ENCODE peak calls at places on chromosomes 11 and 22, in seven cellular contexts. X is H7; T is gastrocnemius medialis; H is SK-N-MC; N is mammary epithelial cell; B is uterus; I is activated gamma-delta T cell treated with anti-CD3 and anti-CD28 coated beads, Interleukin-2, amount 50 U/mL, for 16 hours. O is an unnamed sample.

GRCh38 chr11:60821827-60822599 is 19.9 kb upstream of the CCDC86 start:
- DNase-seq in T (no peak), H (no peak), B (no peak), X (peak), I (no peak), N (no peak), O (no peak)

GRCh38 chr11:64180871-64181270 is 5.1 kb upstream of the STIP1 start:
- DNase-seq in T (peak), H (no peak), B (no peak), I (no peak), X (no peak), N (no peak), O (no peak)

GRCh38 chr11:18347471-18348125 is 25.2 kb downstream of the GTF2H1 start:
- DNase-seq in B (no peak), T (no peak), H (peak), X (no peak), I (no peak), N (no peak), O (no peak)

GRCh38 chr11:16291729-16292128 is 64.6 kb downstream of the SOX6 start:
- DNase-seq in B (no peak), N (no peak), I (no peak), T (no peak), H (no peak), X (no peak), O (no peak)

GRCh38 chr11:2515401-2516275 is 70.8 kb downstream of the KCNQ1 start:
- DNase-seq in I (no peak), X (peak), T (peak), N (no peak), B (peak), H (no peak), O (peak)

GRCh38 chr11:92277871-92278270 is 53.3 kb downstream of the FAT3 start:
- DNase-seq in X (no peak), H (no peak), T (no peak), I (no peak), N (peak), B (no peak), O (no peak)

GRCh38 chr11:134573857-134574256 is 161.8 kb upstream of the B3GAT1 start:
- DNase-seq in T (no peak), N (no peak), H (no peak), I (no peak), B (no peak), X (peak), O (no peak)

GRCh38 chr11:10622957-10623787 is 54.7 kb upstream of the LYVE1 start:
- DNase-seq in N (no peak), I (no peak), T (peak), B (no peak), H (no peak), X (no peak), O (peak)

GRCh38 chr22:45424241-45424731 is 10.8 kb downstream of the RIBC2 start:
- DNase-seq in X (peak), B (no peak), N (no peak), I (no peak), T (peak), H (no peak), O (no peak)

GRCh38 chr11:47950396-47950795 is 30.0 kb upstream of the PTPRJ start:
- DNase-seq in B (no peak), H (peak), N (no peak), X (no peak), T (no peak), I (peak), O (no peak)

GRCh38 chr11:69170704-69171103 is 15.0 kb downstream of the SMIM38 start:
- DNase-seq in X (no peak), I (no peak), B (no peak), N (peak), T (peak), H (no peak), O (no peak)

GRCh38 chr11:39990413-39990812 is 1469.0 kb downstream of the LRRC4C start:
- DNase-seq in T (no peak), H (no peak), N (no peak), B (no peak), X (no peak), I (no peak), O (no peak)

GRCh38 chr11:100855466-100856067 is 168.5 kb downstream of the ARHGAP42 start:
- DNase-seq in T (no peak), I (no peak), H (peak), B (no peak), N (peak), X (no peak), O (no peak)

GRCh38 chr22:17513612-17514011 is 49.7 kb upstream of the SLC25A18 start:
- DNase-seq in H (no peak), I (no peak), B (no peak), X (no peak), T (no peak), N (no peak), O (no peak)

GRCh38 chr22:27132400-27132799 is 475.0 kb downstream of the MIAT start:
- DNase-seq in N (no peak), I (no peak), B (no peak), H (no peak), X (no peak), T (no peak), O (no peak)

GRCh38 chr22:31344369-31345330 is 1.5 kb downstream of the PATZ1 start:
- DNase-seq in I (peak), B (peak), X (peak), T (peak), H (no peak), N (no peak), O (peak)

GRCh38 chr22:29700206-29700948 is 19.4 kb upstream of the CABP7 start:
- DNase-seq in T (no peak), H (no peak), B (no peak), X (peak), N (no peak), I (no peak), O (no peak)

GRCh38 chr11:77968337-77968736 is 26.1 kb downstream of the INTS4 start:
- DNase-seq in I (no peak), T (no peak), B (no peak), H (no peak), X (no peak), N (no peak), O (no peak)

GRCh38 chr11:926341-926916 is 759 bp downstream of the AP2A2 start:
- DNase-seq in I (no peak), X (peak), T (peak), H (no peak), N (peak), B (peak), O (no peak)

GRCh38 chr22:47202819-47203553 is 440.5 kb downstream of the TBC1D22A start:
- DNase-seq in T (no peak), N (no peak), B (no peak), X (no peak), I (no peak), H (no peak), O (no peak)

GRCh38 chr11:129854229-129854805 is 38.7 kb downstream of the TMEM45B start:
- DNase-seq in X (no peak), B (no peak), N (no peak), I (no peak), H (no peak), T (no peak), O (no peak)

GRCh38 chr22:33119044-33119443 is 60.9 kb upstream of the SYN3 start:
- DNase-seq in B (no peak), H (no peak), X (no peak), N (no peak), T (no peak), I (no peak), O (no peak)

GRCh38 chr22:27194096-27194748 is 536.8 kb downstream of the MIAT start:
- DNase-seq in N (no peak), T (no peak), B (no peak), H (no peak), X (no peak), I (no peak), O (no peak)

GRCh38 chr11:126637800-126638175 is 282.3 kb downstream of the ST3GAL4 start:
- DNase-seq in B (no peak), N (no peak), T (no peak), H (no peak), X (no peak), I (no peak), O (no peak)

GRCh38 chr11:47538741-47539575 is 14.0 kb downstream of the CELF1 start:
- DNase-seq in N (no peak), B (no peak), H (no peak), T (peak), I (no peak), X (no peak), O (no peak)

GRCh38 chr22:22235564-22235963 is 9.0 kb upstream of the VPREB1 start:
- DNase-seq in B (no peak), N (peak), T (no peak), X (peak), I (peak), H (no peak), O (no peak)

GRCh38 chr11:36265793-36266628 is 23.2 kb downstream of the COMMD9 start:
- DNase-seq in I (peak), T (no peak), X (peak), H (no peak), B (peak), N (peak), O (peak)

GRCh38 chr11:110184974-110185597 is 91.9 kb downstream of the ZC3H12C start:
- DNase-seq in H (no peak), N (peak), T (peak), X (no peak), I (no peak), B (no peak), O (no peak)

GRCh38 chr22:40221055-40221414 is 43.3 kb downstream of the TNRC6B start:
- DNase-seq in N (no peak), I (no peak), X (no peak), H (no peak), B (no peak), T (no peak), O (no peak)

GRCh38 chr11:843086-843704 is 543 bp downstream of the TSPAN4 start:
- DNase-seq in B (no peak), H (no peak), N (no peak), I (no peak), X (peak), T (no peak), O (no peak)

GRCh38 chr11:6404341-6405038 is 14.2 kb downstream of the SMPD1 start:
- DNase-seq in I (no peak), X (peak), H (no peak), B (no peak), T (no peak), N (no peak), O (no peak)

GRCh38 chr22:42922374-42923177 is 65.5 kb upstream of the ARFGAP3 start:
- DNase-seq in H (no peak), N (no peak), I (no peak), B (no peak), X (no peak), T (no peak), O (no peak)

GRCh38 chr11:15159085-15159484 is 44.4 kb downstream of the INSC start:
- DNase-seq in N (peak), I (no peak), T (no peak), X (peak), B (no peak), H (no peak), O (no peak)

O was measured in left ventricle myocardium inferior.